ENCODE peak calls at places on chromosome 16, in four cellular contexts. P is mammary epithelial cell, D is sigmoid colon, Q is cardiac muscle cell. H is an unnamed sample.

GRCh38 chr16:84765606-84766580 is 53.9 kb upstream of the CRISPLD2 start:
- DNase-seq in P (no peak), D (peak; percentile 56), Q (no peak), H (no peak)

GRCh38 chr16:84177740-84178070 is 9.2 kb downstream of the TAF1C start:
- DNase-seq in P (peak; percentile 34), D (no peak), Q (peak; percentile 39), H (no peak)

GRCh38 chr16:56547120-56547948 is 17.5 kb upstream of the MT4 start:
- DNase-seq in P (peak; percentile 82), D (peak; percentile 70), Q (peak; percentile 49), H (no peak)

GRCh38 chr16:66304151-66304550 is 62.3 kb upstream of the CDH5 start:
- DNase-seq in P (no peak), D (no peak), Q (peak; percentile 6), H (no peak)

GRCh38 chr16:50160495-50161164 is 7.5 kb downstream of the TENT4B start:
- DNase-seq in P (no peak), D (no peak), Q (peak; percentile 38), H (no peak)

GRCh38 chr16:57643166-57643813 is 14.9 kb downstream of the ADGRG1 start:
- DNase-seq in P (peak; percentile 60), D (peak; percentile 71), Q (peak; percentile 31), H (no peak)

GRCh38 chr16:89729863-89730574 is 8.7 kb downstream of the ZNF276 start:
- DNase-seq in P (no peak), D (no peak), Q (no peak), H (no peak)

GRCh38 chr16:53130193-53131049 is 75.6 kb downstream of the CHD9 start:
- DNase-seq in P (peak; percentile 94), D (peak; percentile 99), Q (peak; percentile 99), H (peak; percentile 98)

GRCh38 chr16:88059701-88060386 is 108.6 kb downstream of the BANP start:
- DNase-seq in P (no peak), D (no peak), Q (no peak), H (no peak)

GRCh38 chr16:23527961-23528634 is 17.8 kb upstream of the GGA2 start:
- DNase-seq in P (no peak), D (no peak), Q (no peak), H (no peak)

GRCh38 chr16:14423344-14423743 is 206.7 kb downstream of the PARN start:
- DNase-seq in P (no peak), D (no peak), Q (no peak), H (no peak)

GRCh38 chr16:56281256-56281805 is 90.0 kb downstream of the GNAO1 start:
- DNase-seq in P (no peak), D (no peak), Q (no peak), H (peak; percentile 50)

GRCh38 chr16:55471448-55472097 is 7.4 kb upstream of the MMP2 start:
- DNase-seq in P (peak; percentile 77), D (no peak), Q (peak; percentile 81), H (no peak)

GRCh38 chr16:11079657-11080187 is 135.4 kb downstream of the CLEC16A start:
- DNase-seq in P (peak; percentile 28), D (peak; percentile 68), Q (peak; percentile 67), H (no peak)

GRCh38 chr16:85151079-85151602 is 38.9 kb upstream of the CIBAR2 start:
- DNase-seq in P (no peak), D (no peak), Q (no peak), H (no peak)

GRCh38 chr16:58109881-58110280 is 19.3 kb downstream of the CFAP20 start:
- DNase-seq in P (no peak), D (no peak), Q (no peak), H (no peak)

GRCh38 chr16:89601906-89602272 is 11.6 kb upstream of the DPEP1 start:
- DNase-seq in P (no peak), D (no peak), Q (no peak), H (no peak)

GRCh38 chr16:48609453-48610023 is 442 bp downstream of the N4BP1 start:
- DNase-seq in P (peak; percentile 50), D (peak; percentile 82), Q (peak; percentile 74), H (peak; percentile 78)

GRCh38 chr16:47110939-47111338 is 32.8 kb downstream of the NETO2 start:
- DNase-seq in P (peak; percentile 6), D (no peak), Q (no peak), H (no peak)

GRCh38 chr16:65097296-65097695 is 24.6 kb downstream of the CDH11 start:
- DNase-seq in P (no peak), D (no peak), Q (no peak), H (no peak)

GRCh38 chr16:67263201-67263600 is 14.4 kb downstream of the SLC9A5 start:
- DNase-seq in P (no peak), D (no peak), Q (no peak), H (no peak)

GRCh38 chr16:54929090-54930033 is 1.3 kb upstream of the IRX5 start:
- DNase-seq in P (peak; percentile 99), D (peak; percentile 97), Q (peak; percentile 99), H (peak; percentile 98)

GRCh38 chr16:64172191-64172590 is 949.7 kb downstream of the CDH11 start:
- DNase-seq in P (no peak), D (no peak), Q (no peak), H (peak; percentile 93)

GRCh38 chr16:31186930-31187807 is 7.2 kb downstream of the FUS start:
- DNase-seq in P (no peak), D (no peak), Q (no peak), H (no peak)
- H3K4me1 ChIP-seq in P (peaks cover 16% of the 10 kb centered on the region), D (peaks cover 21% of the 10 kb centered on the region), Q (peaks cover 7% of the 10 kb centered on the region), H (peaks cover 6% of the 10 kb centered on the region)

GRCh38 chr16:4314532-4315184 is 1.2 kb upstream of the GLIS2 start:
- DNase-seq in P (peak; percentile 22), D (peak; percentile 78), Q (peak; percentile 59), H (peak; percentile 69)

GRCh38 chr16:4317471-4318170 is 1.8 kb downstream of the GLIS2 start:
- DNase-seq in P (peak; percentile 38), D (peak; percentile 76), Q (peak; percentile 25), H (no peak)

GRCh38 chr16:4316732-4317461 is 1.0 kb downstream of the GLIS2 start:
- DNase-seq in P (peak; percentile 51), D (peak; percentile 81), Q (no peak), H (no peak)

GRCh38 chr16:4315185-4316102 is at the start of gene GLIS2:
- DNase-seq in P (peak; percentile 59), D (peak; percentile 88), Q (peak; percentile 92), H (no peak)

GRCh38 chr16:4316103-4316731 is 350 bp downstream of the GLIS2 start:
- DNase-seq in P (peak; percentile 28), D (peak; percentile 59), Q (peak; percentile 33), H (peak; percentile 65)
- H3K4me1 ChIP-seq in P (peaks cover 47% of the 10 kb centered on the region), D (peaks cover 66% of the 10 kb centered on the region), Q (peaks cover 37% of the 10 kb centered on the region), H (peaks cover 12% of the 10 kb centered on the region)

DNA sequence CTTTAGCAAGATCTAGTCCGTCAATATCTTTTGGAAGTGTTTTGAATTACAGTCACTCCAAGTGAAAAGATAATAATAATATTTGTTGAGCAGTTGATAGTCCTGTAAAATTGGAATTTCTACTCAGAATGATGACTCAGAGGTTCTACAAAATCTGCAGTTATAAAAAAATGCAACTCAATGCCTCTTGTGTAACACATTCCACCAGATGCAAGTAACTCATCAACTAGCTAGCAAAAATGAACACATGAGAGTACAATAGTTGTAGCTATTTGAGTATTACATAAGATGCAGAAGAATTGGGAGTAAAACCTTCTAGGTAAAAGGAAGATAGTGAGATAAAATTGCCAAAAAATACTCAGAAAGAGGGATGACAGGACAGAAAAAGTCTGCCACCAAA is 177.2 kb downstream of the CDH8 start:
- DNase-seq in P (no peak), D (no peak), Q (no peak), H (no peak)
- H3K4me1 ChIP-seq in P (no peaks in the 10 kb centered on the region), D (no peaks in the 10 kb centered on the region), Q (no peaks in the 10 kb centered on the region), H (no peaks in the 10 kb centered on the region)

GRCh38 chr16:28191364-28191985 is 20.3 kb downstream of the XPO6 start:
- DNase-seq in P (peak; percentile 93), D (no peak), Q (no peak), H (no peak)

GRCh38 chr16:28195859-28196258 is 15.9 kb downstream of the XPO6 start:
- DNase-seq in P (no peak), D (no peak), Q (no peak), H (no peak)

GRCh38 chr16:28192811-28193529 is 18.8 kb downstream of the XPO6 start:
- DNase-seq in P (no peak), D (no peak), Q (no peak), H (peak; percentile 77)

GRCh38 chr16:28196331-28196987 is 15.3 kb downstream of the XPO6 start:
- DNase-seq in P (no peak), D (no peak), Q (no peak), H (no peak)

DNA sequence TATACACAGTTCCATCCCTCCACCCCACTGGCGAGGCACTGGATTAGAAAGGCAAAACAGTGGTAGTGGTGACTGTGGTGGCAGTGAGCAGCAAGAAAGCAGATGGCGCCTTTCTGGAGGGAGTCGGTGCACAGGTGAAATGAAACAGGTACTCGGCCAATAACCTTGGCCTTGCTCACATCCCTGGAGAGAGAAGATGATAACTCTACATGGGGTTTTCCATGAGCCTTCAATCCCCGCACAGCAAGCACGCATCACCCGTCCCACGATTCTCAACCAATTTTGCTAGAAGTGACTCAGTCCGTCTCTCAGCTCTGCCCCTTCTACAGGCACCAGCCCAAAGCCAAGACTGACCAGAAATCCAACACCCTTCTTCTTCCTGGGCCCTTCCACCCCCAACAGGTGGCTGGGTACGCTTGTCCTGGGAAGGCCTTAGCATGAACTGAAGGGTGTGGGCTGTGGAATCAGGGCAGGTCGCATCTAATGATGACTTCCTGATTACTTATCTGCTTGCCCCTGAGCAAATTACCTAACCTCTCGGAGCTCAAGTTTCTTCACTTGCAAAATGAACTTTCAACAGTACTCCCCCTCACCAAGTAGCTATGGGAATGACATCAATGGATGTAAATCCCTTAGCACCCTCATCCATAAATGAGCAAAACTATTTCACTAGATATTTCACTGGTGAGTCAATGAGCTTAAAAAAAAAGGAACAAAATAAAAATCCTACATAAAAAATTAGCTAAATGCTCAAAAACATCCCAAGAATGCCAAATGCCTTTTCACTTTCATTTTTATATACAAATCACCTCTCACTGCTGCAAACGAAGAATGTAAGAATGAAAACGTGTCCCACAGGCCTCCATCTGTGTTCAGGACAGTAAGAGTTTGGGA is 18.0 kb downstream of the XPO6 start:
- DNase-seq in P (peak; percentile 50), D (no peak), Q (peak; percentile 85), H (no peak)
- H3K4me1 ChIP-seq in P (peaks cover 37% of the 10 kb centered on the region), D (peaks cover 10% of the 10 kb centered on the region), Q (no peaks in the 10 kb centered on the region), H (peaks cover 72% of the 10 kb centered on the region)

GRCh38 chr16:28294201-28294600 is 1.9 kb downstream of the SBK1 start:
- DNase-seq in P (no peak), D (no peak), Q (no peak), H (no peak)

GRCh38 chr16:28297308-28297707 is 5.0 kb downstream of the SBK1 start:
- DNase-seq in P (no peak), D (no peak), Q (no peak), H (no peak)

GRCh38 chr16:28293589-28293935 is 1.2 kb downstream of the SBK1 start:
- DNase-seq in P (no peak), D (no peak), Q (no peak), H (no peak)

GRCh38 chr16:28292731-28293588 is 635 bp downstream of the SBK1 start:
- DNase-seq in P (no peak), D (no peak), Q (no peak), H (no peak)

GRCh38 chr16:28295213-28295612 is 2.9 kb downstream of the SBK1 start:
- DNase-seq in P (no peak), D (no peak), Q (no peak), H (no peak)
- H3K4me1 ChIP-seq in P (peaks cover 8% of the 10 kb centered on the region), D (peaks cover 14% of the 10 kb centered on the region), Q (peaks cover 5% of the 10 kb centered on the region), H (peaks cover 12% of the 10 kb centered on the region)

H was measured in Karpas-422.